ENCODE peak calls at places on chromosome 16, in eight cellular contexts. F, T, X, N, U, J, I and Y are unnamed samples. For H3K4me1, the result is how much of the 10 kb centered on the place peaks cover.

GRCh38 chr16:54931041-54931756 is 534 bp downstream of the IRX5 start:
- DNase-seq in F (peak), T (no peak), X (no peak), N (peak), U (no peak), J (peak), I (no peak), Y (peak)

GRCh38 chr16:81473561-81473960 is 29.0 kb downstream of the CMIP start:
- DNase-seq in F (peak), T (no peak), X (no peak), N (no peak), U (no peak), J (no peak), I (no peak), Y (no peak)

GRCh38 chr16:8552487-8553221 is 37.7 kb downstream of the TMEM114 start:
- DNase-seq in F (no peak), T (no peak), X (no peak), N (no peak), U (peak), J (no peak), I (no peak), Y (no peak)

GRCh38 chr16:62642677-62643076 is 606.4 kb upstream of the CDH8 start:
- DNase-seq in F (no peak), T (no peak), X (no peak), N (no peak), U (no peak), J (no peak), I (no peak), Y (no peak)

GRCh38 chr16:74437-75318 is 2.2 kb upstream of the RHBDF1 start:
- DNase-seq in F (no peak), T (no peak), X (no peak), N (no peak), U (no peak), J (no peak), I (no peak), Y (no peak)

GRCh38 chr16:12458591-12459400 is 344.9 kb downstream of the CPPED1 start:
- DNase-seq in F (no peak), T (no peak), X (no peak), N (no peak), U (no peak), J (no peak), I (no peak), Y (no peak)

GRCh38 chr16:91484-91883 is 13.5 kb downstream of the MPG start:
- DNase-seq in F (no peak), T (no peak), X (no peak), N (no peak), U (no peak), J (peak), I (no peak), Y (peak)

GRCh38 chr16:81601008-81601428 is 156.4 kb downstream of the CMIP start:
- DNase-seq in F (peak), T (no peak), X (no peak), N (no peak), U (no peak), J (peak), I (peak), Y (no peak)

GRCh38 chr16:15714393-15715172 is 64.5 kb downstream of the NDE1 start:
- DNase-seq in F (no peak), T (no peak), X (no peak), N (peak), U (no peak), J (no peak), I (no peak), Y (no peak)

GRCh38 chr16:11348737-11349598 is 3.7 kb downstream of the RMI2 start:
- DNase-seq in F (no peak), T (no peak), X (no peak), N (no peak), U (no peak), J (no peak), I (no peak), Y (no peak)

GRCh38 chr16:84024854-84025253 is 17.7 kb downstream of the SLC38A8 start:
- DNase-seq in F (peak), T (no peak), X (no peak), N (no peak), U (no peak), J (no peak), I (no peak), Y (no peak)

GRCh38 chr16:81376880-81377279 is 62.1 kb downstream of the GAN start:
- DNase-seq in F (no peak), T (no peak), X (peak), N (no peak), U (no peak), J (no peak), I (peak), Y (no peak)

GRCh38 chr16:24931091-24931490 is 84.1 kb downstream of the ARHGAP17 start:
- DNase-seq in F (no peak), T (no peak), X (no peak), N (no peak), U (no peak), J (no peak), I (no peak), Y (no peak)

GRCh38 chr16:88437367-88437964 is 15.6 kb upstream of the ZFPM1 start:
- DNase-seq in F (peak), T (no peak), X (peak), N (peak), U (peak), J (peak), I (no peak), Y (peak)

GRCh38 chr16:59737274-59737673 is 1003.2 kb upstream of the GOT2 start:
- DNase-seq in F (no peak), T (no peak), X (no peak), N (no peak), U (no peak), J (no peak), I (no peak), Y (no peak)

GRCh38 chr16:19008770-19009169 is 25.0 kb downstream of the TMC7 start:
- DNase-seq in F (peak), T (no peak), X (no peak), N (no peak), U (peak), J (no peak), I (no peak), Y (no peak)

GRCh38 chr16:79673635-79674034 is 73.1 kb upstream of the MAF start:
- DNase-seq in F (no peak), T (no peak), X (no peak), N (no peak), U (no peak), J (no peak), I (no peak), Y (no peak)

GRCh38 chr16:51084074-51084928 is 66.8 kb downstream of the SALL1 start:
- DNase-seq in F (no peak), T (no peak), X (no peak), N (no peak), U (no peak), J (no peak), I (no peak), Y (peak)

GRCh38 chr16:59154295-59154694 is 420.2 kb upstream of the GOT2 start:
- DNase-seq in F (no peak), T (no peak), X (no peak), N (no peak), U (no peak), J (peak), I (no peak), Y (no peak)

GRCh38 chr16:79093554-79093967 is 507.0 kb downstream of the MAF start:
- DNase-seq in F (no peak), T (no peak), X (no peak), N (no peak), U (no peak), J (no peak), I (no peak), Y (no peak)

GRCh38 chr16:65833171-65833871 is 533.2 kb upstream of the CDH5 start:
- DNase-seq in F (peak), T (no peak), X (no peak), N (no peak), U (no peak), J (peak), I (peak), Y (peak)

GRCh38 chr16:79971237-79971572 is 370.7 kb upstream of the MAF start:
- DNase-seq in F (no peak), T (no peak), X (no peak), N (no peak), U (no peak), J (no peak), I (no peak), Y (no peak)

GRCh38 chr16:82585675-82586074 is 41.1 kb upstream of the CDH13 start:
- DNase-seq in F (peak), T (no peak), X (no peak), N (no peak), U (no peak), J (no peak), I (no peak), Y (no peak)

GRCh38 chr16:28563218-28563617 is 9.5 kb downstream of the SGF29 start:
- DNase-seq in F (no peak), T (no peak), X (no peak), N (no peak), U (no peak), J (no peak), I (no peak), Y (no peak)

GRCh38 chr16:89620406-89620841 is 7.0 kb downstream of the DPEP1 start:
- DNase-seq in F (no peak), T (no peak), X (no peak), N (no peak), U (no peak), J (no peak), I (no peak), Y (peak)

GRCh38 chr16:86477642-86478041 is 32.7 kb upstream of the FOXF1 start:
- DNase-seq in F (peak), T (no peak), X (no peak), N (no peak), U (no peak), J (no peak), I (no peak), Y (no peak)

GRCh38 chr16:26709175-26709574 is 357.6 kb upstream of the C16orf82 start:
- DNase-seq in F (no peak), T (no peak), X (no peak), N (peak), U (no peak), J (no peak), I (no peak), Y (peak)

GRCh38 chr16:18953535-18953934 is 27.3 kb upstream of the SMG1 start:
- DNase-seq in F (no peak), T (no peak), X (no peak), N (no peak), U (no peak), J (no peak), I (no peak), Y (no peak)

GRCh38 chr16:84143784-84144199 is 1.2 kb downstream of the HSDL1 start:
- DNase-seq in F (peak), T (no peak), X (no peak), N (peak), U (no peak), J (peak), I (no peak), Y (no peak)

GRCh38 chr16:82456683-82457082 is 170.1 kb upstream of the CDH13 start:
- DNase-seq in F (peak), T (no peak), X (peak), N (peak), U (peak), J (peak), I (no peak), Y (peak)

GRCh38 chr16:89909777-89910716 is 8.6 kb upstream of the MC1R start:
- DNase-seq in F (peak), T (no peak), X (peak), N (peak), U (peak), J (peak), I (no peak), Y (peak)

GRCh38 chr16:84065536-84066132 is 23.0 kb upstream of the SLC38A8 start:
- DNase-seq in F (peak), T (no peak), X (peak), N (peak), U (peak), J (peak), I (no peak), Y (peak)

GRCh38 chr16:4891097-4891885 is 44.0 kb downstream of the UBN1 start:
- DNase-seq in F (no peak), T (no peak), X (no peak), N (no peak), U (no peak), J (no peak), I (no peak), Y (no peak)

GRCh38 chr16:79437764-79438728 is 162.5 kb downstream of the MAF start:
- DNase-seq in F (no peak), T (no peak), X (no peak), N (peak), U (no peak), J (peak), I (no peak), Y (no peak)

GRCh38 chr16:64159986-64160385 is 961.9 kb downstream of the CDH11 start:
- DNase-seq in F (peak), T (no peak), X (no peak), N (no peak), U (no peak), J (no peak), I (no peak), Y (no peak)

GRCh38 chr16:85172465-85173071 is 60.3 kb upstream of the CIBAR2 start:
- DNase-seq in F (peak), T (no peak), X (peak), N (peak), U (peak), J (no peak), I (no peak), Y (peak)
- H3K4me3 ChIP-seq in F (peak), T (no peak), X (peak), N (peak), U (peak), J (peak), I (no peak), Y (peak)

GRCh38 chr16:73040735-73041402 is 7.1 kb downstream of the ZFHX3 start:
- DNase-seq in F (no peak), T (no peak), X (no peak), N (no peak), U (no peak), J (no peak), I (no peak), Y (no peak)
- TF ChIP-seq EZH2 in F (no peak), T (no peak), X (no peak), N (no peak), U (no peak), J (no peak), I (no peak), Y (no peak)

DNA sequence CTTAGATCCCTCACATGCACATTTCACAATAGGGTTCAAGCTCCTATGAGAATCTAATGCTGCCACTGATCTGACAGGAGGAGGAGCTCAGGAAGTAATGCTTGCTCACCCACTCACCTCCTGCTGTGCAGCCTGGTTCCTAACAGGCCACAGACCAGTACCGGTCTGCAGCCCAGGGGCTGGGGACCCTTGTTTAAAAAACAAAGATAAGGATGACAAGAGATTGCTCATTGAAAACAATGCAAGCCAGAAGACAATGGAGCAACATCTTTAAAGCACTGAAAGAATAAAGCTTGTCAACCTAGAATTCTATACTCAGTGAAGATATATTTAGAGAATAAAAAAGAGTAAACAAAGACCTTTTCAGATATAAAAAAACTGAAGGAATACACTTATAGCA is 22.8 kb upstream of the FA2H start:
- DNase-seq in F (no peak), T (no peak), X (no peak), N (peak), U (no peak), J (no peak), I (no peak), Y (no peak)
- H3K4me1 ChIP-seq in F (under half), T (under half), X (under half), N (under half), U (under half), J (under half), I (under half), Y (under half)

DNA sequence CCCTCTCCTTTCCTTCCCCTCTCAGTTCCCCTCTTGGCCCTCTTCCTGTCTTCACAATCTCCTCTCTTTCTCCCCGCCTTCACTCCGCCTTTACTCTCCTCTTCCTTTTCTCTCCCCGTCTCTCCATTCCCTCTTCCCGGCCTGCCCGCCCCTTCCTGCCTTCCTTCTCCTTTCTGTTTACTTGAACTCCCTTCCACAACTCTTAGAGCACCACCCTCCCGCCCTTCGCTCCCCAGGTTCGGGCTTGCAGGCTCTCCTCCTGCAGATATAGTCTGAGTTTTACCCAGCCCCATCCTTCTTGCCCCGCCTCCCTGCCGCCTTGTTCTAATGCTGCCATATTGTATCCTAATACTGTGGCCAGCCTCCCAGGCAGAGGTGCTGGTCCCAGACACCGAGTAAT is 201.5 kb upstream of the N4BP1 start:
- DNase-seq in F (no peak), T (no peak), X (no peak), N (peak), U (no peak), J (no peak), I (no peak), Y (no peak)
- H3K4me3 ChIP-seq in F (no peak), T (no peak), X (no peak), N (peak), U (no peak), J (no peak), I (no peak), Y (no peak)

GRCh38 chr16:9703731-9704130 is 478.5 kb downstream of the GRIN2A start:
- DNase-seq in F (no peak), T (no peak), X (no peak), N (no peak), U (no peak), J (peak), I (no peak), Y (no peak)
- TF ChIP-seq EZH2 in F (no peak), T (no peak), X (no peak), N (no peak), U (no peak), J (no peak), I (no peak), Y (no peak)